ENCODE peak calls at places on chromosomes 16 and 17, in five cellular contexts. One of them, this sample, is unnamed.

GRCh38 chr16:21208831-21209230 is 2.5 kb downstream of the ZP2 start:
- DNase-seq in H9: no peak
- DNase-seq in T-helper 1 cell: no peak
- DNase-seq in frontal cortex: no peak
- DNase-seq in gastrocnemius medialis: no peak
- DNase-seq in this sample: no peak

GRCh38 chr17:72034000-72034399 is 86.8 kb upstream of the SOX9 start:
- DNase-seq in frontal cortex: no peak
- DNase-seq in H9: no peak
- DNase-seq in gastrocnemius medialis: no peak
- DNase-seq in T-helper 1 cell: no peak
- DNase-seq in this sample: no peak

GRCh38 chr17:73657473-73658116 is 13.3 kb upstream of the SDK2 start:
- DNase-seq in frontal cortex: no peak
- DNase-seq in T-helper 1 cell: no peak
- DNase-seq in gastrocnemius medialis: no peak
- DNase-seq in H9: peak
- DNase-seq in this sample: no peak

GRCh38 chr16:3511286-3512180 is 10.7 kb downstream of the CLUAP1 start:
- DNase-seq in H9: peak
- DNase-seq in frontal cortex: no peak
- DNase-seq in T-helper 1 cell: no peak
- DNase-seq in gastrocnemius medialis: no peak
- DNase-seq in this sample: no peak

GRCh38 chr17:80471922-80472321 is 4.5 kb downstream of the NPTX1 start:
- DNase-seq in frontal cortex: no peak
- DNase-seq in gastrocnemius medialis: no peak
- DNase-seq in H9: no peak
- DNase-seq in T-helper 1 cell: no peak
- DNase-seq in this sample: no peak

GRCh38 chr16:23635958-23636357 is 5.2 kb downstream of the PALB2 start:
- DNase-seq in H9: no peak
- DNase-seq in T-helper 1 cell: no peak
- DNase-seq in frontal cortex: no peak
- DNase-seq in gastrocnemius medialis: no peak
- DNase-seq in this sample: no peak

GRCh38 chr16:56301391-56301850 is 110.1 kb downstream of the GNAO1 start:
- DNase-seq in frontal cortex: no peak
- DNase-seq in H9: no peak
- DNase-seq in gastrocnemius medialis: no peak
- DNase-seq in T-helper 1 cell: no peak
- DNase-seq in this sample: peak

GRCh38 chr17:13024526-13025263 is 6.9 kb upstream of the ELAC2 start:
- DNase-seq in H9: peak
- DNase-seq in frontal cortex: peak
- DNase-seq in gastrocnemius medialis: no peak
- DNase-seq in T-helper 1 cell: peak
- DNase-seq in this sample: peak

GRCh38 chr16:4064950-4065352 is 51.3 kb downstream of the ADCY9 start:
- DNase-seq in frontal cortex: no peak
- DNase-seq in T-helper 1 cell: peak
- DNase-seq in gastrocnemius medialis: no peak
- DNase-seq in H9: no peak
- DNase-seq in this sample: no peak

GRCh38 chr17:79034931-79035485 is 11.0 kb downstream of the C1QTNF1 start:
- DNase-seq in gastrocnemius medialis: no peak
- DNase-seq in frontal cortex: no peak
- DNase-seq in T-helper 1 cell: no peak
- DNase-seq in H9: no peak
- DNase-seq in this sample: no peak

GRCh38 chr16:7025616-7026190 is 306.9 kb upstream of the RBFOX1 start:
- DNase-seq in frontal cortex: peak
- DNase-seq in T-helper 1 cell: no peak
- DNase-seq in gastrocnemius medialis: peak
- DNase-seq in H9: peak
- DNase-seq in this sample: no peak

GRCh38 chr17:43790311-43790940 is 10.2 kb downstream of the CFAP97D1 start:
- DNase-seq in T-helper 1 cell: no peak
- DNase-seq in H9: peak
- DNase-seq in frontal cortex: no peak
- DNase-seq in gastrocnemius medialis: no peak
- DNase-seq in this sample: no peak

GRCh38 chr17:38762231-38762630 is 9.7 kb downstream of the PSMB3 start:
- DNase-seq in T-helper 1 cell: no peak
- DNase-seq in frontal cortex: no peak
- DNase-seq in gastrocnemius medialis: no peak
- DNase-seq in H9: no peak
- DNase-seq in this sample: no peak

GRCh38 chr17:76593338-76593737 is 7.7 kb upstream of the ST6GALNAC2 start:
- DNase-seq in H9: no peak
- DNase-seq in gastrocnemius medialis: no peak
- DNase-seq in T-helper 1 cell: no peak
- DNase-seq in frontal cortex: no peak
- DNase-seq in this sample: peak

GRCh38 chr17:16108858-16109257 is 106.5 kb downstream of the NCOR1 start:
- DNase-seq in H9: no peak
- DNase-seq in gastrocnemius medialis: no peak
- DNase-seq in frontal cortex: no peak
- DNase-seq in T-helper 1 cell: no peak
- DNase-seq in this sample: no peak

GRCh38 chr16:31185339-31185738 is 5.4 kb downstream of the FUS start:
- DNase-seq in gastrocnemius medialis: no peak
- DNase-seq in H9: no peak
- DNase-seq in T-helper 1 cell: no peak
- DNase-seq in frontal cortex: no peak
- DNase-seq in this sample: no peak

GRCh38 chr16:85508388-85508787 is 104.7 kb upstream of the GSE1 start:
- DNase-seq in frontal cortex: no peak
- DNase-seq in gastrocnemius medialis: no peak
- DNase-seq in H9: no peak
- DNase-seq in T-helper 1 cell: no peak
- DNase-seq in this sample: no peak

GRCh38 chr16:9681556-9681955 is 500.7 kb downstream of the GRIN2A start:
- DNase-seq in frontal cortex: no peak
- DNase-seq in H9: peak
- DNase-seq in T-helper 1 cell: no peak
- DNase-seq in gastrocnemius medialis: no peak
- DNase-seq in this sample: no peak